ENCODE peak calls at places on chromosomes 3 and 15, in five cellular contexts. O, L, J, S and K are unnamed samples.

GRCh38 chr3:30457081-30457480 is 149.3 kb upstream of the TGFBR2 start:
- DNase-seq in O (no peak), L (no peak), S (no peak), J (no peak), K (no peak)

GRCh38 chr3:150922611-150923010 is 17.4 kb upstream of the MINDY4B start:
- DNase-seq in O (peak), S (no peak), J (no peak), L (peak), K (no peak)

GRCh38 chr15:42929449-42929848 is 8.9 kb upstream of the TTBK2 start:
- DNase-seq in J (no peak), S (no peak), L (no peak), O (no peak), K (no peak)

GRCh38 chr15:26564354-26564753 is 208.5 kb downstream of the GABRB3 start:
- DNase-seq in L (no peak), O (no peak), J (no peak), S (no peak), K (no peak)

GRCh38 chr3:72177075-72178050 is 392.4 kb upstream of the PROK2 start:
- DNase-seq in L (no peak), J (no peak), O (peak), S (no peak), K (peak)

GRCh38 chr15:68572921-68573320 is 5.9 kb upstream of the CORO2B start:
- DNase-seq in O (no peak), S (no peak), J (no peak), L (no peak), K (no peak)

GRCh38 chr15:55652909-55653495 is 64.9 kb upstream of the PYGO1 start:
- DNase-seq in S (no peak), O (no peak), J (no peak), L (no peak), K (no peak)

GRCh38 chr15:70670680-70671079 is 92.7 kb downstream of the UACA start:
- DNase-seq in S (no peak), O (no peak), L (no peak), J (no peak), K (no peak)

GRCh38 chr15:67601008-67601620 is 58.6 kb downstream of the MAP2K5 start:
- DNase-seq in J (no peak), O (no peak), L (no peak), S (no peak), K (no peak)

GRCh38 chr3:108472011-108472591 is 38.3 kb downstream of the MYH15 start:
- DNase-seq in J (no peak), L (peak), S (no peak), O (no peak), K (no peak)

GRCh38 chr15:87710406-87710805 is 546.1 kb downstream of the NTRK3 start:
- DNase-seq in J (no peak), S (no peak), L (no peak), O (no peak), K (no peak)

GRCh38 chr15:67158367-67158766 is 93.0 kb downstream of the SMAD3 start:
- DNase-seq in S (no peak), L (no peak), J (no peak), O (no peak), K (no peak)

GRCh38 chr3:52036829-52037228 is 19.5 kb downstream of the DUSP7 start:
- DNase-seq in L (no peak), J (peak), O (no peak), S (no peak), K (no peak)

GRCh38 chr3:67602816-67603215 is 51.6 kb downstream of the SUCLG2 start:
- DNase-seq in L (no peak), J (no peak), S (no peak), O (no peak), K (no peak)

GRCh38 chr15:25691544-25692430 is 171.3 kb downstream of the ATP10A start:
- DNase-seq in S (no peak), L (no peak), O (no peak), J (no peak), K (no peak)

GRCh38 chr3:8987673-8988655 is 24.7 kb upstream of the RAD18 start:
- DNase-seq in O (peak), J (peak), S (no peak), L (peak), K (peak)

GRCh38 chr3:97823503-97824004 is 1.7 kb downstream of the CRYBG3 start:
- DNase-seq in J (no peak), S (no peak), L (no peak), O (no peak), K (no peak)

GRCh38 chr3:147414369-147415135 is 5.4 kb downstream of the ZIC1 start:
- DNase-seq in L (no peak), O (no peak), J (no peak), S (no peak), K (no peak)

GRCh38 chr15:36373549-36373948 is 205.9 kb upstream of the CDIN1 start:
- DNase-seq in J (no peak), L (no peak), S (no peak), O (no peak), K (no peak)

GRCh38 chr15:56537881-56538280 is 72.9 kb upstream of the MNS1 start:
- DNase-seq in L (no peak), J (no peak), S (no peak), O (no peak), K (peak)

GRCh38 chr3:79994397-79994796 is 226.6 kb upstream of the ROBO1 start:
- DNase-seq in S (no peak), O (no peak), L (no peak), J (no peak), K (no peak)

GRCh38 chr3:30629736-30630135 is 23.3 kb downstream of the TGFBR2 start:
- DNase-seq in J (no peak), O (no peak), S (no peak), L (no peak), K (no peak)

GRCh38 chr15:70643783-70644125 is 119.6 kb downstream of the UACA start:
- DNase-seq in O (no peak), S (no peak), L (no peak), J (peak), K (no peak)

GRCh38 chr3:159911011-159911663 is 77.5 kb upstream of the IL12A start:
- DNase-seq in L (no peak), S (no peak), O (no peak), J (no peak), K (no peak)

GRCh38 chr3:72722930-72723726 is 125.1 kb downstream of the SHQ1 start:
- DNase-seq in L (no peak), O (no peak), J (no peak), S (peak), K (no peak)

GRCh38 chr3:127050733-127051132 is 67.8 kb downstream of the PLXNA1 start:
- DNase-seq in S (no peak), L (no peak), O (no peak), J (no peak), K (no peak)

GRCh38 chr3:12894629-12895028 is 53.3 kb upstream of the RPL32 start:
- DNase-seq in J (peak), S (no peak), L (no peak), O (no peak), K (no peak)

GRCh38 chr3:135895734-135896121 is 69.8 kb upstream of the PPP2R3A start:
- DNase-seq in L (no peak), S (no peak), O (no peak), J (no peak), K (no peak)

GRCh38 chr3:37071921-37072320 is 78.6 kb downstream of the MLH1 start:
- DNase-seq in O (no peak), J (no peak), S (no peak), L (no peak), K (no peak)

GRCh38 chr15:89221543-89221942 is at the start of gene RLBP1:
- DNase-seq in L (no peak), O (no peak), J (no peak), S (no peak), K (no peak)

GRCh38 chr15:58770519-58770856 is 614 bp upstream of the MINDY2 start:
- DNase-seq in O (no peak), L (no peak), S (no peak), J (no peak), K (no peak)

GRCh38 chr3:56879453-56880224 is 77.9 kb upstream of the ARHGEF3 start:
- DNase-seq in J (no peak), L (no peak), S (no peak), O (no peak), K (no peak)

GRCh38 chr3:39146083-39146501 is 7.3 kb downstream of the CSRNP1 start:
- DNase-seq in S (no peak), J (no peak), O (no peak), L (no peak), K (no peak)

GRCh38 chr3:88807471-88808090 is 299.8 kb upstream of the EPHA3 start:
- DNase-seq in J (no peak), S (no peak), O (no peak), L (no peak), K (no peak)

GRCh38 chr15:30941520-30941919 is 37.8 kb downstream of the FAN1 start:
- DNase-seq in L (no peak), S (no peak), J (no peak), O (no peak), K (no peak)

GRCh38 chr3:175743733-175744400 is 884.7 kb downstream of the NAALADL2 start:
- DNase-seq in J (no peak), O (no peak), S (no peak), L (no peak), K (no peak)

GRCh38 chr3:164179110-164179774 is 899.1 kb downstream of the SI start:
- DNase-seq in S (no peak), J (no peak), O (no peak), L (no peak), K (no peak)

GRCh38 chr3:129745253-129745652 is 138.8 kb upstream of the PLXND1 start:
- DNase-seq in O (no peak), L (no peak), J (no peak), S (no peak), K (no peak)

GRCh38 chr3:30043156-30043555 is 563.2 kb upstream of the TGFBR2 start:
- DNase-seq in L (no peak), O (no peak), S (no peak), J (no peak), K (no peak)

GRCh38 chr15:100863406-100864198 is 16.0 kb upstream of the ALDH1A3 start:
- DNase-seq in J (no peak), L (no peak), S (no peak), O (no peak), K (no peak)

DNA sequence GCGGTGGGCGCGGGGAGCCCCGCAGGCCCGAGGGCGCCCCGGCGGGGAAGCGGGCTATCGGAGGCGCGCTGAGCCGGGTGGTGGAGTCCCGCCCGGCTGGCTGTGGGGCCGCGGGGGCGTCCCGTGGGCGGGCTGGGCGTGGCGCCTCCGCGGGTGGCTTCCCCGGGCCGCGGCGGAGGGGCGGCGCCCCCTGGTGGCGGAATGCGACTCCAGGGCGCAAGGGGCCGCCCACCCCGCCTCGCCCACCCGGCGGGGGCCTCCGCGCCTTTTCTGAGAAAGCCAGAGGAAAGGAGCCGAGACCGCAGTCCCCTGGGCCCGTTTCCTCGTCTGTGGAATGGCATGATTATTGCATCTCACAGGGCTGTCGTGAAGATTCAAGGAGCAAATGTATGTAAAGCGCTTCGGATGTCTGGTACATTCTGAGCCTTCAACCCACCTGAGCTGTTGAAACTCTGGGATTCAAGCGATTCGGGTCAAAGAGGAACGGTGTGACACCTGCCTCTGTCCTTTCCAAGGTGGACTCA is 31.9 kb upstream of the RAB6B start:
- DNase-seq in L (peak), O (peak), J (no peak), S (no peak), K (no peak)
- TF ChIP-seq REST in L (no peak), O (no peak), J (no peak), S (no peak), K (no peak)

GRCh38 chr15:62771234-62771633 is 271.3 kb upstream of the TPM1 start:
- DNase-seq in J (no peak), S (no peak), L (no peak), O (no peak), K (no peak)

GRCh38 chr15:62766599-62766998 is 275.9 kb upstream of the TPM1 start:
- DNase-seq in J (no peak), S (no peak), O (no peak), L (peak), K (no peak)

GRCh38 chr15:62770111-62770660 is 272.4 kb upstream of the TPM1 start:
- DNase-seq in L (no peak), O (no peak), J (no peak), S (no peak), K (no peak)

GRCh38 chr15:62770752-62771151 is 271.8 kb upstream of the TPM1 start:
- DNase-seq in L (no peak), J (no peak), S (no peak), O (no peak), K (no peak)

DNA sequence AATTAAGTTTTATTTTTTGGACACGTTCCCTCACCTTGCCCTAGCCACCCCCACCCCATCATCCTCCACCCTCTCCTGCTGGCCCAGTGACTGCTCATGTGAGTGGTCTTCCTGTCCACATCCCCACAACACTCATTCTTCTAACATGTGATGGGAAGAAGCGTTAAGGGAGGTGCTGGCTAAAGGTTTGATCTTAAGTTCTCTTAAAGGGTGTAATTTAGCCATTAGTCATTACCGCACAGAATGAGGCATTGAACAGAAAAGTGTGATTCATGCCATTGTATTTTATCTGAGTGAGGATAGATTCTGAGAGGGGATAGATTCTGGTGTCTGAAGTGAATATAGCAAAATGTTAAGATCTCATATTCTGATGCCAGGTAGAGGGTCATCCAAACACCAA is 272.9 kb upstream of the TPM1 start:
- DNase-seq in O (no peak), L (no peak), S (no peak), J (no peak), K (no peak)
- TF ChIP-seq POLR2AphosphoS5 in O (no peak), L (peak), S (no peak), J (no peak), K (no peak)

DNA sequence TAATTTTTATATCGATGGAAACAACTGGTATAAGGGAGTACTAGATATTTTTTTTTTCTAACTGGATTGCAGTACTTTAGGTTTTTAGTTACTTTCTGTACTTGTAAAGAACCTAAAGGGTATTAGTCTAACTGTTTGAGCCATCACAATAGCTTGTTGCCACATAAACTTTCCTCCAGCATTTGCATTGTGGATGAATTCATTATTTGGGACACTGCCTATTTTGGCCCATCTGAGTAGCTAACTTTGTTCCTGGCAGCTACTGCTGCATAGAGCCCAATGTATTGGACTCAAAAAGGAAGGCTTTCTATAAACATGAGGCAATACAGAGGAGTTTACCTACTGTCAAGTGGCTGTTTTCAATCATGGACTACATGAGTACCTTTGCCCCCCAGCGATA is 1.9 kb downstream of the ROBO2 start:
- DNase-seq in L (no peak), J (no peak), O (no peak), S (no peak), K (no peak)
- TF ChIP-seq GABPA in L (no peak), J (no peak), O (no peak), S (no peak), K (no peak)

DNA sequence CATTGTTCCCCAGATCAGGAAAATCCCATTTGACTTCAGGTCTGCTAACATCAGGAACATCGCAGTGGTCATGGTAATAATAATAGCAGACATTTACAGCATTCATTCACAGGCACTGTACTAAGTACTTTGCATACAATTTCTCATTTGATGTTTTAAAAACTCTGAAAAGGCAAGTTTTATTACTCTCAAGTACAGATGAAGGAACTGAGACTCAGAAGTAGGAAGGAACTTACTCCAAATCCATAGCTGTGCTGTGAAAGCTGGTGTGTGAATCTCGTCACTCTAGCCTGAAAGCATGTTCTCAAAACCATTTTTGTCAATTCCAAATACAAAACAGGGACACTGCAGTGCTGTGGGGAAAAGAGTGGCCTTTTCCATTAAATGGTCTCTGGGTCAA is 179.9 kb downstream of the FAM43A start:
- DNase-seq in O (no peak), J (no peak), L (no peak), S (no peak), K (no peak)
- TF ChIP-seq REST in O (no peak), J (no peak), L (no peak), S (no peak), K (no peak)

GRCh38 chr3:48215466-48215865 is 7.8 kb upstream of the CAMP start:
- DNase-seq in O (no peak), L (no peak), S (no peak), J (no peak), K (no peak)
- TF ChIP-seq POLR2AphosphoS5 in O (no peak), L (no peak), S (no peak), J (no peak), K (no peak)